ENCODE peak calls at places on chromosomes 1 and 21, in six cellular contexts. K is brain microvascular endothelial cell, M is AG20443, B is NCI-H510A, G is skeletal muscle cell, F is nucleus accumbens. P is an unnamed sample.

GRCh38 chr1:58884706-58885661 is 101.1 kb upstream of the JUN start:
- DNase-seq in M (no peak), B (peak; percentile 91), F (no peak), K (no peak), G (no peak), P (peak; percentile 94)

GRCh38 chr1:24318988-24319863 is at the start of gene GRHL3:
- DNase-seq in M (no peak), B (peak; percentile 94), K (no peak), G (no peak), F (no peak), P (peak; percentile 87)

GRCh38 chr1:151501474-151501873 is 9.7 kb upstream of the CGN start:
- DNase-seq in G (no peak), K (no peak), B (no peak), F (no peak), M (no peak), P (no peak)

GRCh38 chr1:7407980-7408770 is 362.9 kb upstream of the VAMP3 start:
- DNase-seq in K (no peak), M (no peak), F (no peak), G (no peak), B (no peak), P (no peak)

GRCh38 chr1:24536391-24536840 is 19.5 kb upstream of the NCMAP start:
- DNase-seq in B (peak; percentile 51), M (no peak), K (no peak), G (peak; percentile 22), F (no peak), P (no peak)

GRCh38 chr1:43273708-43274107 is 3.9 kb downstream of the TMEM125 start:
- DNase-seq in B (no peak), F (no peak), G (no peak), M (no peak), K (no peak), P (no peak)

GRCh38 chr21:32328595-32328994 is 29.9 kb downstream of the MRAP start:
- DNase-seq in B (no peak), G (no peak), F (no peak), K (no peak), M (peak; percentile 71), P (no peak)

GRCh38 chr1:175134500-175134899 is 58.1 kb downstream of the KIAA0040 start:
- DNase-seq in M (no peak), K (no peak), B (no peak), G (no peak), F (no peak), P (no peak)

GRCh38 chr1:54238353-54239040 is 38.5 kb downstream of the MRPL37 start:
- DNase-seq in M (no peak), K (no peak), F (no peak), B (no peak), G (no peak), P (no peak)

GRCh38 chr1:11838349-11839272 is 9.0 kb downstream of the NPPA start:
- DNase-seq in B (peak; percentile 56), M (peak; percentile 95), K (peak; percentile 31), G (no peak), F (peak; percentile 68), P (peak; percentile 65)

GRCh38 chr1:218942421-218942820 is 231.3 kb upstream of the LYPLAL1 start:
- DNase-seq in F (no peak), G (peak; percentile 33), M (peak; percentile 56), B (no peak), K (peak; percentile 41), P (no peak)

GRCh38 chr1:65432918-65433317 is 12.4 kb downstream of the LEPR start:
- DNase-seq in G (no peak), M (no peak), B (no peak), F (no peak), K (no peak), P (no peak)

GRCh38 chr21:43600642-43601397 is 58.5 kb downstream of the HSF2BP start:
- DNase-seq in M (peak; percentile 77), G (peak; percentile 90), B (no peak), K (peak; percentile 93), F (no peak), P (no peak)

GRCh38 chr1:117642963-117643362 is 37.1 kb downstream of the TENT5C start:
- DNase-seq in K (no peak), B (no peak), M (no peak), F (no peak), G (no peak), P (no peak)

GRCh38 chr1:113190930-113191329 is 117.9 kb downstream of the LRIG2 start:
- DNase-seq in K (no peak), G (no peak), M (no peak), F (no peak), B (no peak), P (no peak)

GRCh38 chr1:1150100-1150499 is 23.6 kb upstream of the TTLL10 start:
- DNase-seq in K (no peak), B (no peak), G (no peak), M (no peak), F (no peak), P (no peak)

GRCh38 chr1:44489481-44489880 is 84.4 kb downstream of the RNF220 start:
- DNase-seq in B (no peak), F (no peak), G (no peak), M (peak; percentile 21), K (peak; percentile 56), P (no peak)

GRCh38 chr1:196309386-196309785 is 298.9 kb downstream of the KCNT2 start:
- DNase-seq in F (no peak), B (no peak), M (peak; percentile 9), G (no peak), K (no peak), P (peak; percentile 12)

GRCh38 chr1:55153031-55153430 is 62.1 kb downstream of the USP24 start:
- DNase-seq in F (no peak), M (no peak), B (no peak), G (no peak), K (no peak), P (no peak)

GRCh38 chr1:33042836-33043235 is 6.2 kb upstream of the AK2 start:
- DNase-seq in B (no peak), K (no peak), M (no peak), G (no peak), F (no peak), P (no peak)

GRCh38 chr1:237736372-237737029 is 154.2 kb downstream of the ZP4 start:
- DNase-seq in G (no peak), K (peak; percentile 3), M (no peak), B (no peak), F (no peak), P (no peak)

GRCh38 chr1:234315091-234315541 is 58.1 kb upstream of the COA6 start:
- DNase-seq in M (peak; percentile 49), B (no peak), F (no peak), G (peak; percentile 43), K (no peak), P (no peak)

GRCh38 chr1:186722711-186723309 is 42.6 kb upstream of the PTGS2 start:
- DNase-seq in B (no peak), G (no peak), M (peak; percentile 33), K (peak; percentile 73), F (no peak), P (no peak)

GRCh38 chr1:201721131-201722049 is 107.6 kb upstream of the IPO9 start:
- DNase-seq in B (no peak), K (peak; percentile 57), M (peak; percentile 60), F (no peak), G (peak; percentile 68), P (no peak)

GRCh38 chr1:243730499-243731150 is 119.4 kb downstream of the AKT3 start:
- DNase-seq in G (no peak), K (no peak), B (no peak), F (peak; percentile 15), M (no peak), P (no peak)

P was measured in DMS153.